ENCODE peak calls at places on chromosomes 5 and 9, in six cellular contexts. G is lower leg skin; Y is GDM1; S is stimulated activated CD4-positive, alpha-beta T cell treated with anti-CD3 and anti-CD28 coated beads, TNF-alpha, amount 100 ng/mL, for 1 hour; A is AG10803; Z is caudate nucleus. L is an unnamed sample.

GRCh38 chr9:112439825-112440224 is 46.8 kb upstream of the KIAA1958 start:
- DNase-seq in G (no peak), Y (no peak), S (no peak), A (no peak), Z (no peak), L (no peak)

GRCh38 chr5:179294891-179295777 is 50.1 kb downstream of the ADAMTS2 start:
- DNase-seq in G (peak; percentile 84), Y (no peak), S (no peak), A (peak; percentile 89), Z (no peak), L (no peak)

GRCh38 chr9:76191493-76191892 is 202.7 kb downstream of the RFK start:
- DNase-seq in G (no peak), Y (no peak), S (no peak), A (no peak), Z (no peak), L (no peak)

GRCh38 chr5:3809455-3809854 is 213.8 kb downstream of the IRX1 start:
- DNase-seq in G (no peak), Y (no peak), S (no peak), A (no peak), Z (no peak), L (no peak)

GRCh38 chr9:68934319-68934644 is 79.6 kb downstream of the PRKACG start:
- DNase-seq in G (no peak), Y (no peak), S (no peak), A (no peak), Z (no peak), L (no peak)

GRCh38 chr9:32404856-32405255 is 20.4 kb downstream of the ACO1 start:
- DNase-seq in G (no peak), Y (no peak), S (no peak), A (no peak), Z (no peak), L (no peak)

GRCh38 chr5:94111209-94112004 is 370.0 kb upstream of the POU5F2 start:
- DNase-seq in G (peak; percentile 99), Y (peak; percentile 87), S (peak; percentile 81), A (peak; percentile 92), Z (peak; percentile 87), L (peak; percentile 75)

GRCh38 chr5:151005187-151005974 is 15.0 kb upstream of the GPX3 start:
- DNase-seq in G (peak; percentile 92), Y (no peak), S (no peak), A (no peak), Z (no peak), L (no peak)

GRCh38 chr9:114280636-114281315 is 42.1 kb upstream of the ORM1 start:
- DNase-seq in G (peak; percentile 76), Y (no peak), S (no peak), A (peak; percentile 58), Z (no peak), L (no peak)

GRCh38 chr9:117464941-117465616 is 50.2 kb upstream of the ASTN2 start:
- DNase-seq in G (no peak), Y (no peak), S (no peak), A (no peak), Z (peak; percentile 78), L (no peak)

GRCh38 chr5:116271432-116271831 is 186.6 kb downstream of the COMMD10 start:
- DNase-seq in G (no peak), Y (no peak), S (no peak), A (peak; percentile 43), Z (no peak), L (no peak)

GRCh38 chr5:35963381-35963843 is 25.0 kb upstream of the CAPSL start:
- DNase-seq in G (no peak), Y (no peak), S (no peak), A (no peak), Z (no peak), L (peak; percentile 38)

GRCh38 chr5:87526131-87526530 is 113.4 kb upstream of the CCNH start:
- DNase-seq in G (no peak), Y (no peak), S (no peak), A (no peak), Z (no peak), L (no peak)

GRCh38 chr9:109769250-109769649 is 10.7 kb upstream of the PALM2AKAP2 start:
- DNase-seq in G (no peak), Y (no peak), S (no peak), A (peak; percentile 51), Z (no peak), L (no peak)

GRCh38 chr5:141753971-141754713 is 72.1 kb upstream of the ARAP3 start:
- DNase-seq in G (no peak), Y (no peak), S (no peak), A (peak; percentile 19), Z (no peak), L (peak; percentile 16)

GRCh38 chr5:141811287-141812155 is 66.7 kb downstream of the PCDH1 start:
- DNase-seq in G (no peak), Y (no peak), S (no peak), A (no peak), Z (peak; percentile 25), L (no peak)